ENCODE peak calls at places on chromosomes 1 and 21, in seven cellular contexts. A, K, C, I, W, H and F are unnamed samples.

GRCh38 chr1:111510003-111510380 is 6.6 kb upstream of the ADORA3 start:
- DNase-seq in A (no peak), K (no peak), C (no peak), I (no peak), W (peak), H (no peak), F (no peak)

GRCh38 chr1:187718527-187718926 is 889.8 kb downstream of the PLA2G4A start:
- DNase-seq in A (no peak), K (no peak), C (no peak), I (no peak), W (no peak), H (no peak), F (no peak)

GRCh38 chr1:47175227-47175934 is 14.5 kb downstream of the PDZK1IP1 start:
- DNase-seq in A (peak), K (peak), C (no peak), I (peak), W (peak), H (peak), F (peak)

GRCh38 chr1:175508320-175509110 is 234.9 kb downstream of the TNR start:
- DNase-seq in A (no peak), K (no peak), C (no peak), I (no peak), W (no peak), H (no peak), F (no peak)

GRCh38 chr1:154313066-154313356 is 7.9 kb upstream of the AQP10 start:
- DNase-seq in A (no peak), K (no peak), C (no peak), I (no peak), W (no peak), H (no peak), F (no peak)

GRCh38 chr1:76940586-76941335 is 73.5 kb downstream of the ST6GALNAC5 start:
- DNase-seq in A (no peak), K (no peak), C (no peak), I (no peak), W (no peak), H (no peak), F (no peak)

GRCh38 chr1:118204648-118205047 is 19.6 kb upstream of the SPAG17 start:
- DNase-seq in A (no peak), K (no peak), C (no peak), I (no peak), W (no peak), H (no peak), F (no peak)

GRCh38 chr1:36528361-36529349 is 45.9 kb upstream of the CSF3R start:
- DNase-seq in A (no peak), K (no peak), C (no peak), I (no peak), W (no peak), H (no peak), F (no peak)

GRCh38 chr1:2021550-2021949 is 2.4 kb downstream of the GABRD start:
- DNase-seq in A (no peak), K (no peak), C (no peak), I (no peak), W (no peak), H (no peak), F (no peak)

GRCh38 chr21:25557170-25557569 is 50.1 kb downstream of the MRPL39 start:
- DNase-seq in A (peak), K (no peak), C (no peak), I (no peak), W (no peak), H (no peak), F (no peak)

GRCh38 chr1:226696552-226696951 is 42.5 kb downstream of the ITPKB start:
- DNase-seq in A (peak), K (no peak), C (no peak), I (no peak), W (no peak), H (peak), F (no peak)

GRCh38 chr1:62732327-62732726 is 44.1 kb upstream of the DOCK7 start:
- DNase-seq in A (no peak), K (no peak), C (no peak), I (no peak), W (no peak), H (no peak), F (no peak)

GRCh38 chr1:178050084-178050483 is 43.8 kb upstream of the RASAL2 start:
- DNase-seq in A (no peak), K (no peak), C (no peak), I (no peak), W (no peak), H (no peak), F (no peak)

GRCh38 chr1:178048883-178049282 is 45.0 kb upstream of the RASAL2 start:
- DNase-seq in A (no peak), K (no peak), C (no peak), I (no peak), W (no peak), H (peak), F (no peak)

GRCh38 chr1:178048426-178048825 is 45.5 kb upstream of the RASAL2 start:
- DNase-seq in A (peak), K (no peak), C (no peak), I (no peak), W (no peak), H (peak), F (no peak)

GRCh38 chr1:178052650-178053461 is 41.0 kb upstream of the RASAL2 start:
- DNase-seq in A (peak), K (no peak), C (no peak), I (no peak), W (no peak), H (peak), F (no peak)

DNA sequence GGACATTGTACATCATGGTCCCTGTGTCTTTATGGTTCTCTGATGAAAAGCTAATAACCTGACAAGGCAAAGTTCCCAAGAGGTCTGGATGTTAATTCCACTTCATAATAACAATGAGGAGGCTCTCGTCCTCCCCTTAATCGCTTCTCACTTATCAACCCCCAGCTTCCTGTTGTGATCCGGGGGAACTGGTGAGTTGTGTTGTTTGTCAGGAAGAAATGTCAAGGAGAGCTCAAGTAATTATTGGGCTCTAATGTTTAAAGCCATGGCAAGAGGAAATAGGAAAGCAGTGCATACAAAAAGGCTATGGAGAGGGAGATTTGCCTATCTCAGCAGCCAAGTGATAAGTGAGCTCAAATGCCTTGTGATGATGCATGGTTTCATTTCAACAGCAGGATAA is 42.8 kb upstream of the RASAL2 start:
- DNase-seq in A (no peak), K (no peak), C (no peak), I (no peak), W (no peak), H (no peak), F (no peak)
- TF ChIP-seq CTCF in A (no peak), K (no peak), C (no peak), I (no peak), W (no peak), H (no peak), F (no peak)

GRCh38 chr21:35565204-35565611 is 495.1 kb downstream of the SETD4 start:
- DNase-seq in A (peak), K (no peak), C (peak), I (no peak), W (no peak), H (peak), F (no peak)

GRCh38 chr21:35563885-35564451 is 496.4 kb downstream of the SETD4 start:
- DNase-seq in A (peak), K (no peak), C (peak), I (no peak), W (no peak), H (peak), F (no peak)

GRCh38 chr21:35559881-35560280 is 500.4 kb downstream of the SETD4 start:
- DNase-seq in A (peak), K (no peak), C (no peak), I (no peak), W (no peak), H (peak), F (no peak)

GRCh38 chr21:35561076-35561475 is 499.2 kb downstream of the SETD4 start:
- DNase-seq in A (no peak), K (no peak), C (no peak), I (no peak), W (no peak), H (no peak), F (no peak)

DNA sequence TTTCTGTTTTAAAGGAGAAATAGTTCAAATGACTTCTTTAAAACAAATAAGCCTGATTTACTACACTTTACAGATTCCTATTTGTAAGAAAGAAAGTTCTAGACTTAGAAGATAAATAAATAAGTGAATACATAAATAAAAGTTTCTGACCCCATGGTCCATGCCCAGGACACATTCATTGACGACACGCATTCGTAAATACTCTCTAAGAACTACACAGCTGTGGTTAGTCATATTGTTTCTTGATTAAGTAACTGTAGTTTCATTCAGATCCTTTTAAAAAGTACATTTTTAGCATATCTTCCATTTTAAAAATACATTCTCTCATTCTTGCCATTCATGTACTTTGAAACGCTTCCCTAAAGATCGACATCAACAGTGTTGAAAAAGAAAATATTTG is 497.4 kb downstream of the SETD4 start:
- DNase-seq in A (peak), K (no peak), C (no peak), I (no peak), W (no peak), H (peak), F (no peak)
- TF ChIP-seq CTCF in A (no peak), K (no peak), C (no peak), I (no peak), W (no peak), H (no peak), F (no peak)

GRCh38 chr1:91613594-91613993 is 112.9 kb downstream of the CDC7 start:
- DNase-seq in A (peak), K (no peak), C (no peak), I (no peak), W (no peak), H (no peak), F (no peak)

GRCh38 chr1:91621360-91621759 is 120.7 kb downstream of the CDC7 start:
- DNase-seq in A (no peak), K (no peak), C (no peak), I (no peak), W (no peak), H (no peak), F (no peak)

GRCh38 chr1:91621907-91622306 is 121.3 kb downstream of the CDC7 start:
- DNase-seq in A (no peak), K (no peak), C (no peak), I (no peak), W (no peak), H (peak), F (no peak)

GRCh38 chr1:91619881-91620280 is 119.2 kb downstream of the CDC7 start:
- DNase-seq in A (no peak), K (no peak), C (no peak), I (no peak), W (no peak), H (no peak), F (no peak)

DNA sequence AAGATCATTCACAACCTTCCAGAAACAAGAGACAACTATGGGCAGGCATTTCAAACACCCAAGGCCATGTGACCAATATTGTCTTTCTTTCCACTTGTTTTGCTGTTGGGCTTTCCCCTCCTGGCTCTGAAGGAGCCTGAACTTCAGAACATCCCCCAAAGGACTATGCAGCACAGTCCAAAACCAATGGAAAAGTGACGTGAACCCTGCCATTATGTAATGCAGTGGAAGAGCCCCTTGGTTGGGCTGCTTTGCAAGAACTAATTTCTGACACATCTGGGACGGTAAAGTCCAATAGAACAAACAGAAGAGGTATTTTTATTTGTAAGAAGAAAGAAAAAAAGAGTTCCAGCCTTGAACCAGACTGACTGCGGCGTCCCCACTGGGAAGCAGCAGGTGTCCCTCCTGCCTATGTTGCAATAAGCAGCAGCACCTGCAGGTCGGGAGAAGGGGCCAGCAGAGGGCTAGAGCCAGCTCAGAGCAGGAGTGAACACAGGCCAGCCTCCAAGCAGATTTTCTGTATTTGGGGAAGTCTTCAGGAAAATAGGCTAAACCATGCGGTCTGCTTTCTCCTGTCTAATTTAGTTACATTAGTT is 116.7 kb downstream of the CDC7 start:
- DNase-seq in A (no peak), K (no peak), C (no peak), I (no peak), W (peak), H (no peak), F (no peak)
- TF ChIP-seq CTCF in A (no peak), K (no peak), C (no peak), I (no peak), W (no peak), H (peak), F (peak)

DNA sequence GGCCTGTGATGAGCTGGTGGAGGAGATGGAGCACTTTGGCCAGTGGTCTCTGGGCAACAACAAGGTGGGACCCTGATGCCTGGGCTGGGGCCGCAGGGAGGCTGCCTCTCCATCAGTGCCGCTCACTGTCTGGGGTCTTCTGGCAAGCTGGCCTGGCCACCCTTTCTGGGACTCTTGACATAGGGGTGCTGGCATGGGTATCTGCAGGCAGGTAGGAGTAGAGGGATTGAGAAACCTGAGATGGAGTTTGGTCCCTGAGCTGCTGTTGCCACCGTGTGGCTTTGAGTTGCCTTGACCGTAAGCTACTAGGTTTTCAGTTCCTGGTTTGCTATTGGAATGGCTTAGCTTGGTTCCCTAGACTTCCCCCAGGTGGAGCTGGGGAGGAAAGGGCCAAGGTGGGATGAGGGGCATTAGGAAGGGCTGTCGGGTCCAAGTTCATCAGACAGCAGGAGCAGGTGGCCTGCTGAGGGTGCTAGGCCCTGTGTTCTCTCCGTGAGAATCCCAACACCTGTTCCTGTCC is 13.2 kb upstream of the MFN2 start:
- DNase-seq in A (no peak), K (peak), C (no peak), I (peak), W (peak), H (peak), F (peak)
- TF ChIP-seq CTCF in A (no peak), K (peak), C (peak), I (peak), W (peak), H (peak), F (peak)

GRCh38 chr1:65002508-65003315 is 36.4 kb upstream of the JAK1 start:
- DNase-seq in A (peak), K (peak), C (peak), I (no peak), W (peak), H (peak), F (peak)

GRCh38 chr1:64996541-64997257 is 30.4 kb upstream of the JAK1 start:
- DNase-seq in A (no peak), K (no peak), C (no peak), I (no peak), W (no peak), H (no peak), F (no peak)

GRCh38 chr1:65002156-65002507 is 35.8 kb upstream of the JAK1 start:
- DNase-seq in A (no peak), K (no peak), C (no peak), I (no peak), W (no peak), H (no peak), F (no peak)

GRCh38 chr1:65003316-65003664 is 36.9 kb upstream of the JAK1 start:
- DNase-seq in A (no peak), K (no peak), C (no peak), I (no peak), W (no peak), H (no peak), F (peak)

DNA sequence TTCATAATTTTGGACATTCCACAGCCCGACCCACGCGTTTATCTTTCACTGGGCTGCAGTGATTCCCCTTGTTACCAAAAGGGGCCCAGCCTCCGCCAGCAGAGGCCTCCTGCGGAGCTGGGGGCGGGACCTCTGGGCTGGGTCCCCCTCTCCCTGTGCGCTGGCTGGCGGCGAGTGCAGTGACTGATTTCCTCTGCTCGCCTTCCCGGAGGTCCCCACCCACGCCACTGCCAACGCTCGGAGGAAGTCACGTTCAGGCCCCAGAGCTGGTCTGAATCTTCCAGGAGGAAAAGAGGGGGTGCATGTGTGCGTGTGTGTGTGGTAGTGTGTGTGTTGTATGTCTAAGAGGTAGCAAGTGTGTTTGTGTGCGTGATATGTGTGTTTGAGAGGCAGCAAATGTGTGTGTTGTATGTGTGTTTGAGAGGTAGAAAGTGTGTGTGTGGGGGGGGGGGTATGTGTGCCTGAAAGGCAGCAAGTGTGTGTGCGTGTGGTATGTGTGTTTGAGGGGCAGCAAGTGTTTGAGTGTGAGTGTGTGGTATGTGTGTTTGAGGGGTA is 35.0 kb upstream of the JAK1 start:
- DNase-seq in A (peak), K (no peak), C (no peak), I (no peak), W (peak), H (peak), F (peak)
- TF ChIP-seq CTCF in A (no peak), K (no peak), C (no peak), I (no peak), W (peak), H (no peak), F (no peak)

DNA sequence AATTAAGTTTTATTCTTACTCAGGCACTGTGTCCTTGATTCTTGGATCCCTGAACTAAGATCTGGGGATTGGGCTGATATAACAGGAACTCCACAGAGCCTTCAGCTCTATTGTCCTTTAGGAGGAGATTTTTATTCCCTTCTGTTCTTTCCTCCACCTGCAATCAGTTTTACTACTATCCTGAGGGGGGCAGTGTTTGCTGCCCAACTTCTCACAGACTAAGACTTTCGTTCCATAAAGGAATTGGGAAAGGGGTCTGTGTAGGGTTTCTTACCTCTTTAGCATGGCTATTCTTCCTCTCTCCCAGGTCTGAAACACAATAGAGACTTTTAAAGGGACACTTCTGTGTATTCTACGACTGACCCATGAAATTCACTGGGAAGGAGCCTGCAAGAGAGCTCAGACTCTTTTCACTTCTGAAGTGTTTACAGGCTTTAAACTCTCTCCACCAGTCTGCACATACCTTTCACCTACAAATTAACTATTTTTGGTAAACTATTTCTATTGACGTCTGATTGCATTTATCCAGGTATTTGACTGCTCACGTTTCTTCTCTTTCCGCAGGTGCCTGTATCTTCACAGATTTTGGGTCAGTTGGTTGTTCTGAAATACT is 103.3 kb upstream of the DEPDC1 start:
- DNase-seq in A (peak), K (peak), C (no peak), I (no peak), W (peak), H (peak), F (peak)
- TF ChIP-seq CTCF in A (peak), K (peak), C (peak), I (no peak), W (peak), H (peak), F (peak)